ENCODE peak calls at places on chromosome 3, in seven cellular contexts. B is HCT116, Y is K562, F is SK-N-SH, U is H1, G is GM12878, I is HepG2. O is an unnamed sample.

GRCh38 chr3:41431386-41431785 is 232.1 kb downstream of the CTNNB1 start:
- DNase-seq in B (no peak), Y (no peak), F (no peak), U (no peak), G (no peak), I (no peak), O (no peak)

GRCh38 chr3:157023211-157023610 is 136.7 kb downstream of the CCNL1 start:
- DNase-seq in B (no peak), Y (no peak), F (no peak), U (no peak), G (no peak), I (no peak), O (no peak)

GRCh38 chr3:102092617-102093466 is 243.5 kb downstream of the NFKBIZ start:
- DNase-seq in B (no peak), Y (no peak), F (no peak), U (no peak), G (no peak), I (no peak), O (no peak)

GRCh38 chr3:132721479-132722164 is 587 bp downstream of the NPHP3 start:
- DNase-seq in B (no peak), Y (no peak), F (no peak), U (peak; percentile 78), G (no peak), I (peak; percentile 59), O (peak; percentile 16)

GRCh38 chr3:50226888-50227389 is 9.1 kb upstream of the GNAI2 start:
- DNase-seq in B (peak; percentile 33), Y (no peak), F (no peak), U (no peak), G (no peak), I (no peak), O (peak; percentile 54)

GRCh38 chr3:8529197-8529637 is 27.6 kb downstream of the LMCD1 start:
- DNase-seq in B (no peak), Y (no peak), F (peak; percentile 52), U (no peak), G (no peak), I (peak; percentile 59), O (no peak)

GRCh38 chr3:186653984-186654383 is 11.8 kb upstream of the HRG start:
- DNase-seq in B (peak; percentile 13), Y (no peak), F (peak; percentile 32), U (peak; percentile 81), G (no peak), I (peak; percentile 60), O (peak; percentile 26)

GRCh38 chr3:88235102-88235501 is 85.3 kb downstream of the C3orf38 start:
- DNase-seq in B (no peak), Y (no peak), F (no peak), U (no peak), G (no peak), I (no peak), O (no peak)

GRCh38 chr3:62164196-62164595 is 209.2 kb downstream of the FEZF2 start:
- DNase-seq in B (no peak), Y (no peak), F (no peak), U (no peak), G (no peak), I (no peak), O (no peak)

GRCh38 chr3:122100591-122101491 is 45.7 kb downstream of the CD86 start:
- DNase-seq in B (no peak), Y (no peak), F (no peak), U (no peak), G (no peak), I (no peak), O (peak; percentile 61)

GRCh38 chr3:150183619-150184425 is 213.1 kb upstream of the PFN2 start:
- DNase-seq in B (peak; percentile 70), Y (peak; percentile 27), F (peak; percentile 63), U (peak; percentile 74), G (peak; percentile 37), I (peak; percentile 50), O (peak; percentile 53)

DNA sequence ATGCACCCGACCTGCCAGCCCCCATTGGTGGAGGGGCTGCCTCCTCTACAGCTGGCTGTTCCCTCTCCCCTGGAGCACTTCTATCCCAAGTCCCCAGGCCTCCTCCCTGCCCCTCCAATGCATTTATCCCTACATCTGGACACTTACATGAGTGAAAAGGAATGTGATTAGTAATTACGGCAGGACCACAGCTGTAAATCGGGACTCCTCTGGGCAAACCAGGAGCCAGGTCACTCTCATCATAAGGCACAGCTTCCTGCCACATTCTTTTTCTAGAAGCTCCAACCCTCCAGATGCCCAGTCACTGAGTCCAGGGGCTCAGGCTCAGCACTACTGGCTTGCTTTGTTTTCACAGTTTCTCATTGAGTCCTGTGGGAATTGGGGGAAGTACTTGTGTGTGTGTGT is 54.3 kb downstream of the IL20RB start:
- DNase-seq in B (no peak), Y (no peak), F (no peak), U (no peak), G (no peak), I (no peak), O (no peak)
- TF ChIP-seq JUND in B (no peak), Y (no peak), F (no peak), U (no peak), G (no peak), I (no peak), O (no peak)

DNA sequence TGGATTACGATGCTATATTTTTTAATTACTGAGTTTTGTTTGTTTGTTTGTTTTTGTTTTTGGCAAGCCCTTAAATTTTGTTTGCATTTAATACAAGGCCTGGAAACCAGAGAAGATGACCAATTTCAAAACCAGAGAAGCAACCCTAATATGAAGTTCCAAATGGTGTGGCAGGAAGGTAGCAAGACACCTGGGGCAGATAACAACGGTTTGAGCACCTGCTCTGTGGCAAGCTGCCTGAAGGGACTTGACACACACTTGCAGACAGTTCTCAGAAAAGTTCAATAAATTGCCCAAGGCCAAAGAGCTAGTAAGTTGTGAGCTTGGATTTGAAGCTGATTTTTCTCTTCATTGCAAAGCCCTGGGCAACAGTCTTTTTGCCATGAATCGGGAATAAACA is 151.2 kb upstream of the UBE2E1 start:
- DNase-seq in B (no peak), Y (no peak), F (no peak), U (no peak), G (no peak), I (no peak), O (peak; percentile 14)
- TF ChIP-seq JUND in B (no peak), Y (no peak), F (no peak), U (no peak), G (no peak), I (no peak), O (no peak)

DNA sequence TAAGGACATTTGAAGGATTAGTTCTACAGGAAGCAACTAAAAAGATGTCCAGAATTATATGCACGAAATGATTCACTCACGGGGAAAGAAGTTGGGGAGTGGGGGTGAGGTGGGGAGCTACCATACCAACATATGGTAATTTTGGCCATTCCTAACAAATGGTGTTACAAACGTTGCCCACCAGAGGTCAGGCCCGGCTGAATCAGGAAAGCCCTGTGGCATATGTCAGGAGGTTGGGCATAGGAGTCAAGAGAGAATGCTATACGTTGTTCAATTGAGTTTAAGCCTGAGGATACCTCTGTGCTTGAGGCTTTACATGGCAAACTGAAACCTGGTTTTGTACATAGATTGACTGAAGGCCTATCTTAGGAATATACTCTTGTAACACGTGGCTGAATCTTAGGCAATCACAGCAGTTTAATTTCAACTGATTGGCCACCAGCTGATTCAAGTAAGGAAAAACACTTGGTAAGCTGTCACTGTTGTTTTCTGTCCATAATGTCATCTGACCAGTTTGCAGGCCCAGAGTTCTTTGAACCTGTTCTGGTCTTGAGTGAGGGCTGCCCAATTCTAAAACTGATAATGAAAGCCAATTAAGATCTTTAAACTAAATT is 23.4 kb upstream of the SLC2A2 start:
- DNase-seq in B (peak; percentile 45), Y (peak; percentile 27), F (peak; percentile 63), U (peak; percentile 65), G (peak; percentile 34), I (peak; percentile 71), O (peak; percentile 86)
- TF ChIP-seq JUND in B (no peak), Y (peak; percentile 11), F (no peak), U (peak; percentile 44), G (no peak), I (no peak), O (no peak)

GRCh38 chr3:184713521-184713920 is 1.7 kb upstream of the MAGEF1 start:
- DNase-seq in B (no peak), Y (no peak), F (no peak), U (no peak), G (no peak), I (no peak), O (no peak)

GRCh38 chr3:184712248-184712559 is 340 bp upstream of the MAGEF1 start:
- DNase-seq in B (no peak), Y (no peak), F (no peak), U (no peak), G (no peak), I (no peak), O (no peak)

GRCh38 chr3:184711366-184712247 is at the start of gene MAGEF1:
- DNase-seq in B (peak; percentile 66), Y (peak; percentile 81), F (peak; percentile 95), U (peak; percentile 89), G (peak; percentile 24), I (peak; percentile 79), O (peak; percentile 93)

GRCh38 chr3:184712579-184713355 is 903 bp upstream of the MAGEF1 start:
- DNase-seq in B (no peak), Y (no peak), F (no peak), U (no peak), G (no peak), I (no peak), O (no peak)

GRCh38 chr3:184710870-184711365 is 946 bp downstream of the MAGEF1 start:
- DNase-seq in B (no peak), Y (peak; percentile 36), F (no peak), U (peak; percentile 45), G (peak; percentile 25), I (no peak), O (no peak)
- TF ChIP-seq JUND in B (no peak), Y (no peak), F (no peak), U (no peak), G (no peak), I (no peak), O (no peak)

DNA sequence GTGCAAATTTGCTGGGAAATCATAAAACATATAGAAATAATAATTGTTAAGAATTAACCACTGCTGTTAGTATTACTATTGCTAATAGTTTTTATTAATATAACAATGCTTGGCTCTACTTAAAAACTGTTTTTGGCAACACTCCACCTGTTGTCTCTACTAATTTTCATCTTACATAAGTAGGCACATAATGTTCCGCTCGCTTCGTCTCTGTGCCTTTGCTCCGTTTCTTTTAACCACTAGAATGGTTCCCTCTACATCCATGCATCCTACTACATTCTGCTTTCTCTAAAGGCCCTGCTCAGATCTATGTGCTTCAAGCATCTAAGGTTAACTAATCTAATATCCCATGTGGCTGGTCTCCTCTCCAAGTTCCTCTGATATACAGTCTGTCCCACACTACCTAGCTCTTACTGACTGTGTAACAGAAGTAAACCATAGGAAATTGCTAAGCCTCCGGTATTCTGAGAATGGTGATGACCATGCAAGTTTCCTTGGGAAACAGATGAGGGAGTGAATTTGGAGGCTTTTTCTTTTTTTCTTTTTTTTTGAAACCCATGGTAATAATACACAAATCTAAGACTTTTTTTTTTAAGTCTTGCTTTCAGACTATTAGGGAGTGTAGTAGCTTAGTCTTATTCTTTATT is 138.3 kb downstream of the P3H2 start:
- DNase-seq in B (no peak), Y (no peak), F (no peak), U (no peak), G (no peak), I (no peak), O (no peak)
- TF ChIP-seq JUND in B (no peak), Y (no peak), F (no peak), U (no peak), G (no peak), I (no peak), O (no peak)

O was measured in T47D.